ENCODE peak calls at places on chromosome 16, in five cellular contexts. P is lower lobe of right lung, H is H9, K is fibroblast of lung, F is kidney. W is an unnamed sample.

GRCh38 chr16:48194828-48195566 is 39.2 kb upstream of the ABCC12 start:
- DNase-seq in P (no peak), H (no peak), K (peak; percentile 61), F (no peak), W (no peak)

GRCh38 chr16:546909-547770 is 13.1 kb upstream of the PRR35 start:
- DNase-seq in P (peak; percentile 78), H (peak; percentile 85), K (peak; percentile 33), F (peak; percentile 90), W (no peak)

GRCh38 chr16:72939247-72939646 is 108.7 kb downstream of the ZFHX3 start:
- DNase-seq in P (no peak), H (no peak), K (peak; percentile 80), F (peak; percentile 39), W (peak; percentile 76)

GRCh38 chr16:18975109-18975508 is 8.6 kb upstream of the TMC7 start:
- DNase-seq in P (no peak), H (no peak), K (no peak), F (no peak), W (no peak)

GRCh38 chr16:21598676-21599157 is 660 bp upstream of the METTL9 start:
- DNase-seq in P (no peak), H (no peak), K (no peak), F (no peak), W (no peak)

GRCh38 chr16:62036101-62036806 is at the start of gene CDH8:
- DNase-seq in P (peak; percentile 46), H (peak; percentile 85), K (no peak), F (no peak), W (no peak)

GRCh38 chr16:84592718-84593117 is 25.2 kb downstream of the COTL1 start:
- DNase-seq in P (no peak), H (peak; percentile 22), K (no peak), F (no peak), W (no peak)

GRCh38 chr16:27847030-27847550 is 216.4 kb downstream of the GSG1L start:
- DNase-seq in P (no peak), H (peak; percentile 15), K (no peak), F (no peak), W (no peak)

GRCh38 chr16:37511-37910 is 15.9 kb downstream of the POLR3K start:
- DNase-seq in P (peak; percentile 58), H (no peak), K (no peak), F (no peak), W (no peak)

GRCh38 chr16:77840623-77841274 is 52.4 kb downstream of the VAT1L start:
- DNase-seq in P (no peak), H (no peak), K (peak; percentile 70), F (no peak), W (no peak)
- H3K4me1 ChIP-seq in P (no peaks in the 10 kb centered on the region), H (no peaks in the 10 kb centered on the region), K (no peaks in the 10 kb centered on the region), F (no peaks in the 10 kb centered on the region), W (no peaks in the 10 kb centered on the region)

GRCh38 chr16:54512461-54512860 is 225.9 kb upstream of the IRX3 start:
- DNase-seq in P (no peak), H (no peak), K (no peak), F (no peak), W (no peak)

GRCh38 chr16:54509406-54509931 is 222.9 kb upstream of the IRX3 start:
- DNase-seq in P (no peak), H (no peak), K (no peak), F (no peak), W (no peak)

GRCh38 chr16:54507091-54507490 is 220.5 kb upstream of the IRX3 start:
- DNase-seq in P (no peak), H (no peak), K (no peak), F (no peak), W (no peak)

GRCh38 chr16:54510619-54511018 is 224.0 kb upstream of the IRX3 start:
- DNase-seq in P (no peak), H (no peak), K (peak; percentile 12), F (no peak), W (no peak)

GRCh38 chr16:54511181-54511731 is 224.7 kb upstream of the IRX3 start:
- DNase-seq in P (no peak), H (no peak), K (peak; percentile 82), F (no peak), W (no peak)
- TF ChIP-seq CTCF in P (no peak), H (no peak), K (no peak), F (no peak), W (no peak)

GRCh38 chr16:12750554-12750918 is 53.2 kb downstream of the CPPED1 start:
- DNase-seq in P (no peak), H (no peak), K (no peak), F (no peak), W (no peak)
- H3K4me1 ChIP-seq in P (no peaks in the 10 kb centered on the region), H (no peaks in the 10 kb centered on the region), K (no peaks in the 10 kb centered on the region), F (no peaks in the 10 kb centered on the region), W (no peaks in the 10 kb centered on the region)

DNA sequence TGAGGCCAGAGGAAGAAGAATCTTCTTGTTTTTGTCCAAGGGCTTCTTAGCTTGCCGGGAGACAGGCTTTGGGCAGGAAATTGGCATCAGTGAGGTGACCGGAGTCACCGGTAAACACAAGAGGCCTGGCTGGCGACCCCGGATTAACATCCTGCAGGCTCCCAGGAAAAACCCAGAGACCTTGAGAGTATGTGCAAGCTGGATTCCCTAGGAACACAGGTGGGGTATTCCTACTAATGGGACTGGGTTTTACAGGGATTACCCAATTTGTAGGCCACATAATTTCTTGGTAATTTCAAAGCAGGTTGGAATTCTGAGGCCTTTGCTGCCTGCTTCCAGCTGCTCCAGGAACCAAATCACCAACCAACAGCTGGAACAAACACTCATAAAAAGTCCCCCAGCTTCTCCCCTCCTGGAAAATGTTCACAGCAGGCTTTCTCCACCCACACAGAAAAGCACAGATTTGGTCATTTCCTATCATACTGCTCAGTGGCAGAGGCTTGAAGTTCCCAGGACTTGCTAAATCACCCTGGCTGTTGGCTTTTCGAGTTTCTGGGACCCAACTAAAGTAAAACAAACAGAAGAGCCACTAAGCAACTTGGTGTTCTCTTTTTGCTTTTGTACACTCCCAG is 258.8 kb downstream of the IRF8 start:
- DNase-seq in P (no peak), H (no peak), K (peak; percentile 19), F (no peak), W (no peak)
- TF ChIP-seq CTCF in P (no peak), H (no peak), K (no peak), F (no peak), W (no peak)